ENCODE peak calls at places on chromosomes 13 and 19, in six cellular contexts. One of them, this sample, is unnamed.

GRCh38 chr19:38908854-38909253 is 3.1 kb downstream of the CCER2 start:
- DNase-seq in AG04450: no peak
- DNase-seq in T-helper 9 cell: no peak
- DNase-seq in HTR-8/SVneo: no peak
- DNase-seq in mesothelial cell of epicardium: no peak
- DNase-seq in astrocyte of the hippocampus: no peak
- DNase-seq in this sample: no peak

GRCh38 chr19:3530389-3530788 is 8.6 kb upstream of the TEKTIP1 start:
- DNase-seq in AG04450: no peak
- DNase-seq in T-helper 9 cell: no peak
- DNase-seq in HTR-8/SVneo: no peak
- DNase-seq in mesothelial cell of epicardium: no peak
- DNase-seq in astrocyte of the hippocampus: no peak
- DNase-seq in this sample: no peak

GRCh38 chr19:1849132-1849474 is 820 bp upstream of the REXO1 start:
- DNase-seq in AG04450: no peak
- DNase-seq in T-helper 9 cell: no peak
- DNase-seq in HTR-8/SVneo: no peak
- DNase-seq in mesothelial cell of epicardium: no peak
- DNase-seq in astrocyte of the hippocampus: no peak
- DNase-seq in this sample: no peak

GRCh38 chr19:10730932-10731331 is 13.1 kb downstream of the DNM2 start:
- DNase-seq in AG04450: no peak
- DNase-seq in T-helper 9 cell: no peak
- DNase-seq in HTR-8/SVneo: no peak
- DNase-seq in mesothelial cell of epicardium: no peak
- DNase-seq in astrocyte of the hippocampus: no peak
- DNase-seq in this sample: no peak

GRCh38 chr13:66665991-66666390 is 564.1 kb downstream of the PCDH9 start:
- DNase-seq in AG04450: peak
- DNase-seq in T-helper 9 cell: no peak
- DNase-seq in HTR-8/SVneo: no peak
- DNase-seq in mesothelial cell of epicardium: no peak
- DNase-seq in astrocyte of the hippocampus: peak
- DNase-seq in this sample: no peak

GRCh38 chr13:28475916-28476725 is 18.8 kb downstream of the FLT1 start:
- DNase-seq in AG04450: peak
- DNase-seq in T-helper 9 cell: no peak
- DNase-seq in HTR-8/SVneo: no peak
- DNase-seq in mesothelial cell of epicardium: no peak
- DNase-seq in astrocyte of the hippocampus: peak
- DNase-seq in this sample: no peak

GRCh38 chr19:31220540-31220939 is 128.7 kb downstream of the TSHZ3 start:
- DNase-seq in AG04450: no peak
- DNase-seq in T-helper 9 cell: no peak
- DNase-seq in HTR-8/SVneo: no peak
- DNase-seq in mesothelial cell of epicardium: no peak
- DNase-seq in astrocyte of the hippocampus: no peak
- DNase-seq in this sample: no peak

GRCh38 chr19:42402376-42403116 is 12.4 kb upstream of the CNFN start:
- DNase-seq in AG04450: no peak
- DNase-seq in T-helper 9 cell: no peak
- DNase-seq in HTR-8/SVneo: no peak
- DNase-seq in mesothelial cell of epicardium: no peak
- DNase-seq in astrocyte of the hippocampus: peak
- DNase-seq in this sample: no peak

GRCh38 chr19:2555422-2556220 is 79.7 kb downstream of the GADD45B start:
- DNase-seq in AG04450: no peak
- DNase-seq in T-helper 9 cell: no peak
- DNase-seq in HTR-8/SVneo: no peak
- DNase-seq in mesothelial cell of epicardium: no peak
- DNase-seq in astrocyte of the hippocampus: no peak
- DNase-seq in this sample: no peak

GRCh38 chr19:3910105-3910504 is 22.8 kb upstream of the NMRK2 start:
- DNase-seq in AG04450: no peak
- DNase-seq in T-helper 9 cell: no peak
- DNase-seq in HTR-8/SVneo: no peak
- DNase-seq in mesothelial cell of epicardium: no peak
- DNase-seq in astrocyte of the hippocampus: no peak
- DNase-seq in this sample: no peak

GRCh38 chr19:44190020-44190419 is 22.3 kb upstream of the ZNF227 start:
- DNase-seq in AG04450: no peak
- DNase-seq in T-helper 9 cell: no peak
- DNase-seq in HTR-8/SVneo: no peak
- DNase-seq in mesothelial cell of epicardium: no peak
- DNase-seq in astrocyte of the hippocampus: no peak
- DNase-seq in this sample: no peak

GRCh38 chr13:98889419-98890079 is 88.3 kb downstream of the DOCK9 start:
- DNase-seq in AG04450: no peak
- DNase-seq in T-helper 9 cell: no peak
- DNase-seq in HTR-8/SVneo: no peak
- DNase-seq in mesothelial cell of epicardium: no peak
- DNase-seq in astrocyte of the hippocampus: no peak
- DNase-seq in this sample: no peak

GRCh38 chr13:110407531-110407930 is 100.4 kb downstream of the COL4A2 start:
- DNase-seq in AG04450: no peak
- DNase-seq in T-helper 9 cell: no peak
- DNase-seq in HTR-8/SVneo: no peak
- DNase-seq in mesothelial cell of epicardium: no peak
- DNase-seq in astrocyte of the hippocampus: no peak
- DNase-seq in this sample: no peak

GRCh38 chr19:51417107-51417806 is at the start of gene SIGLEC10:
- DNase-seq in AG04450: no peak
- DNase-seq in T-helper 9 cell: no peak
- DNase-seq in HTR-8/SVneo: no peak
- DNase-seq in mesothelial cell of epicardium: no peak
- DNase-seq in astrocyte of the hippocampus: no peak
- DNase-seq in this sample: no peak

This sample was measured in WERI-Rb-1.